ENCODE peak calls at places on chromosomes 2 and 18, in seven cellular contexts. D is endothelial cell of umbilical vein, V is K562, S is astrocyte of the spinal cord, C is IMR-90, R is GM12865, X is GM06990. P is an unnamed sample.

GRCh38 chr18:48216639-48217280 is 192.4 kb downstream of the ZBTB7C start:
- DNase-seq in V (no peak), C (no peak), D (no peak), X (no peak), R (no peak), S (no peak), P (no peak)

GRCh38 chr2:129741165-129741564 is 238.3 kb upstream of the RAB6C start:
- DNase-seq in X (no peak), V (no peak), C (no peak), D (no peak), S (no peak), R (no peak), P (no peak)

GRCh38 chr18:70382032-70382431 is 93.2 kb downstream of the SOCS6 start:
- DNase-seq in D (no peak), S (no peak), C (no peak), X (no peak), R (no peak), V (no peak), P (no peak)

GRCh38 chr2:88144914-88145497 is 17.1 kb upstream of the FABP1 start:
- DNase-seq in S (no peak), V (no peak), C (no peak), X (no peak), R (no peak), D (no peak), P (no peak)

GRCh38 chr2:240635998-240636547 is 10.8 kb downstream of the GPR35 start:
- DNase-seq in S (no peak), D (no peak), C (no peak), X (no peak), V (no peak), R (no peak), P (no peak)

GRCh38 chr2:120504936-120505705 is 159.2 kb downstream of the INHBB start:
- DNase-seq in S (no peak), D (no peak), V (no peak), C (no peak), X (no peak), R (no peak), P (no peak)

GRCh38 chr18:79394438-79395307 is 1.1 kb upstream of the NFATC1 start:
- DNase-seq in D (peak), V (no peak), R (no peak), S (peak), X (no peak), C (peak), P (peak)

GRCh38 chr2:830419-831224 is 120.0 kb upstream of the SNTG2 start:
- DNase-seq in V (no peak), C (no peak), R (no peak), D (no peak), X (no peak), S (no peak), P (no peak)

GRCh38 chr2:30200875-30201274 is 30.5 kb upstream of the LBH start:
- DNase-seq in S (no peak), V (no peak), C (no peak), D (no peak), X (no peak), R (no peak), P (no peak)

GRCh38 chr2:233912799-233913423 is 4.3 kb upstream of the TRPM8 start:
- DNase-seq in X (no peak), S (peak), V (peak), R (peak), D (peak), C (peak), P (no peak)

GRCh38 chr2:230129343-230129742 is 60.6 kb upstream of the SLC16A14 start:
- DNase-seq in V (no peak), S (no peak), X (no peak), D (no peak), C (no peak), R (no peak), P (no peak)

GRCh38 chr2:17636989-17637906 is 96.8 kb downstream of the VSNL1 start:
- DNase-seq in D (no peak), X (no peak), R (no peak), S (no peak), C (no peak), V (no peak), P (no peak)

GRCh38 chr2:238162516-238163441 is 4.0 kb downstream of the ERFE start:
- DNase-seq in S (peak), X (no peak), R (no peak), V (no peak), C (no peak), D (no peak), P (no peak)

GRCh38 chr2:232860593-232861241 is 9.3 kb upstream of the SNORC start:
- DNase-seq in S (peak), C (no peak), X (no peak), R (no peak), D (no peak), V (no peak), P (no peak)

GRCh38 chr18:76958692-76959341 is 136.5 kb downstream of the ZNF236 start:
- DNase-seq in V (no peak), C (no peak), R (no peak), D (peak), S (no peak), X (no peak), P (no peak)

GRCh38 chr2:152804687-152805408 is 86.4 kb downstream of the ARL6IP6 start:
- DNase-seq in D (no peak), X (no peak), R (no peak), V (no peak), C (no peak), S (no peak), P (no peak)

GRCh38 chr2:160301420-160301819 is 101.3 kb upstream of the ITGB6 start:
- DNase-seq in X (no peak), D (no peak), C (peak), V (no peak), R (no peak), S (no peak), P (no peak)

GRCh38 chr2:127625146-127625943 is 20.6 kb upstream of the GPR17 start:
- DNase-seq in S (no peak), C (no peak), V (no peak), X (no peak), R (no peak), D (no peak), P (no peak)

GRCh38 chr2:189581354-189582139 is 961 bp upstream of the SLC40A1 start:
- DNase-seq in V (peak), X (no peak), C (no peak), R (no peak), S (no peak), D (no peak), P (peak)

GRCh38 chr2:33084433-33084832 is 137.7 kb downstream of the LTBP1 start:
- DNase-seq in S (no peak), V (no peak), R (no peak), C (no peak), X (no peak), D (no peak), P (no peak)

GRCh38 chr2:169623224-169623623 is 39.1 kb downstream of the PPIG start:
- DNase-seq in C (no peak), V (no peak), D (no peak), R (peak), S (no peak), X (no peak), P (no peak)

GRCh38 chr2:19359021-19359357 is 566 bp upstream of the OSR1 start:
- DNase-seq in S (no peak), X (no peak), V (no peak), R (no peak), D (no peak), C (no peak), P (no peak)

GRCh38 chr2:222302178-222303018 is 3.6 kb upstream of the PAX3 start:
- DNase-seq in R (no peak), S (peak), V (no peak), C (no peak), D (no peak), X (no peak), P (no peak)

GRCh38 chr2:216904554-216904953 is 44.7 kb upstream of the TNP1 start:
- DNase-seq in V (no peak), C (no peak), D (no peak), X (no peak), R (no peak), S (no peak), P (no peak)

GRCh38 chr2:128317186-128317897 is 1.3 kb downstream of the HS6ST1 start:
- DNase-seq in C (no peak), S (no peak), X (peak), V (no peak), R (peak), D (no peak), P (peak)

GRCh38 chr2:96763511-96764252 is 3.0 kb downstream of the CNNM4 start:
- DNase-seq in D (peak), X (no peak), S (no peak), V (peak), R (no peak), C (no peak), P (peak)

GRCh38 chr2:20190862-20191713 is 33.8 kb downstream of the SDC1 start:
- DNase-seq in X (no peak), S (no peak), R (peak), D (peak), C (no peak), V (no peak), P (no peak)

GRCh38 chr18:79950440-79951341 is 762 bp downstream of the SLC66A2 start:
- DNase-seq in R (peak), S (no peak), V (peak), C (peak), D (peak), X (peak), P (peak)

GRCh38 chr2:64609229-64609994 is 44.3 kb downstream of the SERTAD2 start:
- DNase-seq in R (peak), C (peak), X (peak), S (no peak), D (peak), V (peak), P (peak)

GRCh38 chr2:12436483-12436882 is 280.3 kb upstream of the TRIB2 start:
- DNase-seq in X (no peak), R (no peak), C (peak), D (no peak), S (no peak), V (no peak), P (no peak)

GRCh38 chr2:187655001-187655400 is 100.8 kb upstream of the TFPI start:
- DNase-seq in S (no peak), C (no peak), D (no peak), R (no peak), X (no peak), V (peak), P (no peak)

GRCh38 chr2:240511351-240512108 is 46.3 kb downstream of the ANKMY1 start:
- DNase-seq in R (no peak), C (no peak), X (no peak), V (no peak), S (no peak), D (no peak), P (no peak)

GRCh38 chr2:23584054-23584745 is 199.2 kb downstream of the KLHL29 start:
- DNase-seq in R (no peak), X (no peak), D (no peak), S (no peak), V (no peak), C (no peak), P (no peak)

GRCh38 chr2:43133708-43134570 is 92.5 kb downstream of the ZFP36L2 start:
- DNase-seq in S (no peak), R (peak), V (no peak), C (no peak), D (no peak), X (peak), P (peak)

GRCh38 chr2:219059725-219060682 is 717 bp downstream of the IHH start:
- DNase-seq in D (no peak), C (no peak), V (no peak), X (no peak), S (no peak), R (no peak), P (no peak)

GRCh38 chr2:197500503-197501179 is 462 bp downstream of the HSPE1 start:
- DNase-seq in D (peak), S (peak), C (peak), X (no peak), R (peak), V (no peak), P (no peak)
- TF ChIP-seq CTCF in D (no peak), S (no peak), C (no peak), X (no peak), R (no peak), V (no peak), P (no peak)

GRCh38 chr18:67586101-67586500 is 69.6 kb upstream of the DSEL start:
- DNase-seq in V (no peak), X (no peak), C (no peak), D (no peak), R (no peak), S (no peak), P (no peak)

GRCh38 chr18:67596003-67596402 is 79.5 kb upstream of the DSEL start:
- DNase-seq in V (no peak), S (no peak), X (no peak), C (no peak), D (no peak), R (no peak), P (no peak)

GRCh38 chr18:67589325-67589724 is 72.8 kb upstream of the DSEL start:
- DNase-seq in C (peak), X (no peak), S (no peak), V (no peak), R (no peak), D (peak), P (no peak)

DNA sequence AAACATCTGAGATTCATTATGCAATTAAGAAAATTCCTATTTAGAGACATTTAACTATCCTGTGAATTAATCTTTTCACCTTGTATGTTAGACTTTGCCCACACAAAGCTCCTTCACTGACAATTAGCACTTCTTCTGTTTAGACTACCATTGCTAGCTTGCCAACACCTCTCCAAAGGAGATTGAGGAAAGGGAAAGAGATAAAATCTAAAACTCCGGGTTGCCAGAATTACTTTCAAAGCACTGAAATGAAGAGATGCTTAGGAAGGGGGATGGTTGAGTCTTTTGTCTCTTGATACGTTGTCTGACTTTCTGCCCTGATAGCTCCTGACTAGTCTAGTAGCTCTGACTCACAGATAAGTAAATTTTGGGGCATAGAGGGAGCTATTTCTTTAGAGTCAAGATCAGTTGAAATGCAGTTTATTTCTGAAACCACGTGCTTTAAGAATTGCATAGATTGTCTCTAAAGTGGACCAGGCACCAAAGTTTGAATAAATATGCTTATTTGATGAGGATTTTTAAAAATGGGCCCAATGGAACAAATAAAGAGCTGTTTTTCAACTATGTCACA is 74.1 kb upstream of the DSEL start:
- DNase-seq in C (peak), D (peak), S (peak), R (no peak), X (no peak), V (no peak), P (no peak)
- TF ChIP-seq CTCF in C (peak), D (no peak), S (peak), R (no peak), X (no peak), V (no peak), P (no peak)

GRCh38 chr2:205659922-205660321 is 22.4 kb upstream of the NRP2 start:
- DNase-seq in X (no peak), C (no peak), R (no peak), S (no peak), V (no peak), D (no peak), P (no peak)

GRCh38 chr2:205660521-205661124 is 21.7 kb upstream of the NRP2 start:
- DNase-seq in R (peak), V (no peak), S (peak), D (no peak), C (peak), X (no peak), P (peak)

GRCh38 chr2:205665791-205666190 is 16.5 kb upstream of the NRP2 start:
- DNase-seq in D (peak), S (no peak), V (no peak), R (no peak), X (no peak), C (no peak), P (no peak)

GRCh38 chr2:205658572-205658971 is 23.7 kb upstream of the NRP2 start:
- DNase-seq in C (no peak), V (no peak), S (no peak), D (no peak), X (no peak), R (no peak), P (no peak)

GRCh38 chr2:205662389-205662965 is 19.8 kb upstream of the NRP2 start:
- DNase-seq in S (no peak), C (no peak), R (no peak), X (no peak), D (no peak), V (no peak), P (no peak)
- TF ChIP-seq CTCF in S (no peak), C (no peak), R (no peak), X (no peak), D (no peak), V (no peak), P (no peak)

GRCh38 chr18:62877448-62878221 is 162.3 kb downstream of the PHLPP1 start:
- DNase-seq in S (peak), R (no peak), C (peak), D (peak), V (no peak), X (no peak), P (no peak)
- TF ChIP-seq CTCF in S (peak), R (no peak), C (peak), D (peak), V (no peak), X (no peak), P (no peak)

GRCh38 chr2:47652041-47652713 is 130.8 kb upstream of the MSH6 start:
- DNase-seq in V (no peak), S (no peak), R (no peak), C (no peak), D (no peak), X (no peak), P (no peak)

GRCh38 chr2:47654790-47655562 is 128.0 kb upstream of the MSH6 start:
- DNase-seq in C (no peak), R (peak), X (peak), S (no peak), D (no peak), V (no peak), P (peak)

GRCh38 chr2:47653036-47653435 is 129.9 kb upstream of the MSH6 start:
- DNase-seq in R (no peak), X (no peak), D (no peak), V (no peak), C (no peak), S (no peak), P (no peak)

GRCh38 chr2:47655563-47655880 is 127.4 kb upstream of the MSH6 start:
- DNase-seq in X (no peak), D (no peak), S (no peak), V (no peak), R (peak), C (no peak), P (no peak)

DNA sequence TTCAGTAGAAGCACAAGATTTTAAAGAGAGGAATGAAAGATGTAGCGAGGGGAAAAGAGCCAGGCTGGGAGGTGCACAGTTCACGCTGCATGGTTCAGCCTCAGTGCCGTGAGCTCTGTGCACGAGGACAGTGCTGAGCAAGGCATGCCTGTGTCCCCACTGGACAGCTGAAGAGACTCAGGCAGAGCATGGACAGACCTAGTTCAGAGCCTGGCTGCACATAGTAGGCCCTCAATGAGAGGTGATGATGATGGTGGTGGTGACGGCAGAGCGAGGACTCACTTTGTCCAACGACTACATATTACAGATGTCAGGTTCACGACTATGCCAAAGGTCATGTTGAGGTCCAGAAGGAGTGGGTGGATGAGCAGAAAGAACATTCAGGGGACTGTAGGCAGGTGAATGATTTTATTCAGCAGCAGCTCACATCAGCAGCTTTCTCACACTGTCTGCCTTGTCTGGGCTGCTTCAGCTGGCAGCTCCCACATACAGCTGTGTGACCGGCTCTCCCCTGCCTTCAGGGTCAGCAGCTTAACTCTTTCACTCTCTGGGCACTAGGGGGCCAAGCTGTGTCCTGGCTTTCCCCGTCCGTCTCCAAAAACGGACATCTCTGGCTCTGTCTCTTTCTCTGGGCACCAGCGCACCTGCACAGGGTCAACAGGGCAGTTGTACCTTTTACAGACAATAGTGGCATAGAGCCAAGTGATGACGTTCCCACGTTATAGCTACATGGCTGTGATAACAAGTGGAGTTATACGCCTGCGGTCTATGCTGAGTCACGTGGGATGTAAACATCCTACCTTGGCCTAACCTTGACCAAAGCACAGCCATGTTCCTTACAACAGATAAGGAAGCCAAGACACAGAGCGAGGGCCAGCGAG is 128.8 kb upstream of the MSH6 start:
- DNase-seq in D (no peak), X (peak), R (peak), C (peak), S (no peak), V (peak), P (no peak)
- TF ChIP-seq CTCF in D (peak), X (peak), R (peak), C (peak), S (peak), V (peak), P (no peak)

DNA sequence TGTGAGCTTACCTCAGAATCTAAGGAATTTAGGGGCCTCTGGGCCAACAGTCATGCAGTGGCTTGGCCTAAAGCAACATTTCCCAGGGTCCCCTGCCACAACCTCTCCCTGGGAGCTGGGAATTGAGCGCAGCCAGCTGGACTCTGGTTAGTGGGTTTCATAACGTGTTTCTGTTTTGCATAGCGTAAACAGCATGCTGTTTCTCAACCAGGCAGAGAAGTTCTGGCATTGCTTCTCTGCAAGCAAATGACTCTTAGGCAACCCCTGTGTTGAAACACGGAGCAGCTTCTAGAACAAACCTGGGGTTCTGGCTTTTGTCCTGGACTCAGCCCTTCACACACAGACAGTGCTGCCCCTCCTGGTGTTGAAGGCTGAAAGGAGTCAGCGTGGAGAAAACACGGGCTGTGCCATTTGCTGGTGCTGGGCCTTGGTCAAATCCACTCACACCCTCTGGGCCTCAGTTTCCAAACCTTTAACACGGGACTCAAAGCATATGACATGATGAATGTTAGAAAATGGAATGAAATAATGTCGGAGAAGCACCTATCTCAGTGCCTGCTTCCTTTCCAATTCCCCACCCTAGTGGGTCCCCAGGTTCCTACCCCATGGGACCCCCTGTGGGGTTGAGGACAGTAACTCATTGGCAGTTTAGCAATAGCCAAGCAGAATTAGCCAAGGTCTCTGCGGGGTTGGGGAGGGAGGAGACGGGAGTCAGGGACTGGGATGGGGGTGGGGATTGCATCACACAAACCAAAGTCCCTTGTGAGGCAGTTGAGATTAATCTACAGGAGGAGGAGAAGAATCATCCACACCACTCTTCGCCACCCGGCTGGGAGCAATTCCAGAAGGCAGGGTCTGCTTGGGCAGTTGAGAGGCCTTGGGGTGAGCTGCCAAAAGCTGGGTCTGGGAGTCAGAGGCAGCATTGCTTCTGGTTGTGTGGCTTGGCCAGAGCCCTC is 30.2 kb upstream of the IL1R2 start:
- DNase-seq in V (no peak), X (no peak), S (peak), D (no peak), R (no peak), C (peak), P (no peak)
- TF ChIP-seq CTCF in V (no peak), X (no peak), S (peak), D (no peak), R (no peak), C (no peak), P (no peak)